ENCODE peak calls at places on chromosomes 5 and 9, in seven cellular contexts. L is transverse colon, D is stomach, Q is IMR-90, B is erythroblast, X is heart left ventricle, U is breast epithelium. G is an unnamed sample.
A peak's percentile ranks its signal among the peaks of the same experiment; 100 is the strongest.

GRCh38 chr5:155978805-155979204 is 348.2 kb upstream of the SGCD start:
- DNase-seq in L (no peak), D (no peak), Q (no peak), B (no peak), X (no peak), U (no peak), G (no peak)

GRCh38 chr5:108238936-108239887 is 142.7 kb downstream of the FBXL17 start:
- DNase-seq in L (no peak), D (no peak), Q (no peak), B (no peak), X (no peak), U (no peak), G (no peak)

GRCh38 chr9:17342696-17343095 is 207.9 kb downstream of the CNTLN start:
- DNase-seq in L (no peak), D (no peak), Q (no peak), B (no peak), X (no peak), U (no peak), G (no peak)

GRCh38 chr5:75044406-75044805 is 8.0 kb downstream of the GCNT4 start:
- DNase-seq in L (no peak), D (no peak), Q (no peak), B (no peak), X (no peak), U (no peak), G (no peak)

GRCh38 chr5:146342882-146343865 is 4.5 kb downstream of the POU4F3 start:
- DNase-seq in L (no peak), D (no peak), Q (no peak), B (no peak), X (no peak), U (no peak), G (no peak)

GRCh38 chr5:8934455-8934854 is 611.4 kb downstream of the SEMA5A start:
- DNase-seq in L (no peak), D (no peak), Q (no peak), B (no peak), X (no peak), U (no peak), G (no peak)

GRCh38 chr5:123094919-123095693 is 6.1 kb downstream of the PRDM6 start:
- DNase-seq in L (no peak), D (no peak), Q (peak; percentile 18), B (no peak), X (peak; percentile 43), U (no peak), G (no peak)

GRCh38 chr9:134408939-134409737 is 82.9 kb downstream of the RXRA start:
- DNase-seq in L (no peak), D (no peak), Q (no peak), B (peak; percentile 38), X (no peak), U (no peak), G (no peak)

GRCh38 chr5:52989025-52989780 is at the start of gene ITGA2:
- DNase-seq in L (peak; percentile 81), D (peak; percentile 61), Q (peak; percentile 40), B (no peak), X (peak; percentile 70), U (peak; percentile 61), G (peak; percentile 80)

GRCh38 chr5:179222246-179223017 is 122.8 kb downstream of the ADAMTS2 start:
- DNase-seq in L (no peak), D (no peak), Q (no peak), B (no peak), X (no peak), U (no peak), G (peak; percentile 50)

GRCh38 chr5:179223528-179223927 is 121.7 kb downstream of the ADAMTS2 start:
- DNase-seq in L (no peak), D (no peak), Q (no peak), B (no peak), X (no peak), U (no peak), G (no peak)

GRCh38 chr5:179224741-179225140 is 120.5 kb downstream of the ADAMTS2 start:
- DNase-seq in L (peak; percentile 4), D (no peak), Q (no peak), B (no peak), X (no peak), U (peak; percentile 43), G (peak; percentile 43)

GRCh38 chr5:179225387-179225786 is 119.9 kb downstream of the ADAMTS2 start:
- DNase-seq in L (peak; percentile 2), D (no peak), Q (no peak), B (no peak), X (no peak), U (peak; percentile 45), G (peak; percentile 65)

DNA sequence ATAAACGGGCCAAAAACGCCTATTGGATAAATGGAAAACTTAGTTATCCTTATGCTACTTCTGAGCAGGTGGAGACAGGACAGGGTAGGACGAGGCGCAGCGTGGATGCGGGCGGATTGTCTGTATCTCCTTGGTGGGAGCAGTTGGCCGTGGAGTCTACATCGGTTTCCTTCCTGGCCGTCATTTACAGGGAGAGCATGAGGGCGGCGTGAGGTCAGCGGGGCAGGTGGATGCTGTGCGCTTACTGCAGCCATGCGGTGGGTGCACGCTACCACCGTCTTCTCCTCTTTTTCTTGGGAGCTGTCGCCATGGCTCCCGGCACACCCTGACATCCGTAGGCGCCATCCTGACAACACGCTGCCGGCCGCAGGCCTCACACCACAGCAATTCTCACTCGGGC is 121.3 kb downstream of the ADAMTS2 start:
- DNase-seq in L (no peak), D (no peak), Q (no peak), B (no peak), X (no peak), U (no peak), G (peak; percentile 44)
- TF ChIP-seq POLR2A in L (no peak), D (no peak), Q (no peak), B (no peak), X (no peak), U (no peak), G (no peak)

GRCh38 chr5:160470437-160471341 is 49.0 kb downstream of the PTTG1 start:
- DNase-seq in L (peak; percentile 15), D (peak; percentile 27), Q (peak; percentile 58), B (peak; percentile 45), X (no peak), U (no peak), G (no peak)

GRCh38 chr5:160472482-160472881 is 50.8 kb downstream of the PTTG1 start:
- DNase-seq in L (no peak), D (no peak), Q (no peak), B (no peak), X (no peak), U (no peak), G (no peak)

GRCh38 chr5:160471761-160472160 is 50.1 kb downstream of the PTTG1 start:
- DNase-seq in L (peak; percentile 18), D (no peak), Q (no peak), B (no peak), X (no peak), U (no peak), G (no peak)

GRCh38 chr5:160475864-160476438 is 54.3 kb downstream of the PTTG1 start:
- DNase-seq in L (peak; percentile 23), D (no peak), Q (no peak), B (no peak), X (no peak), U (no peak), G (no peak)

GRCh38 chr5:160473736-160474483 is 52.3 kb downstream of the PTTG1 start:
- DNase-seq in L (no peak), D (no peak), Q (no peak), B (no peak), X (no peak), U (no peak), G (no peak)
- TF ChIP-seq POLR2A in L (no peak), D (no peak), Q (no peak), B (no peak), X (no peak), U (no peak), G (no peak)

DNA sequence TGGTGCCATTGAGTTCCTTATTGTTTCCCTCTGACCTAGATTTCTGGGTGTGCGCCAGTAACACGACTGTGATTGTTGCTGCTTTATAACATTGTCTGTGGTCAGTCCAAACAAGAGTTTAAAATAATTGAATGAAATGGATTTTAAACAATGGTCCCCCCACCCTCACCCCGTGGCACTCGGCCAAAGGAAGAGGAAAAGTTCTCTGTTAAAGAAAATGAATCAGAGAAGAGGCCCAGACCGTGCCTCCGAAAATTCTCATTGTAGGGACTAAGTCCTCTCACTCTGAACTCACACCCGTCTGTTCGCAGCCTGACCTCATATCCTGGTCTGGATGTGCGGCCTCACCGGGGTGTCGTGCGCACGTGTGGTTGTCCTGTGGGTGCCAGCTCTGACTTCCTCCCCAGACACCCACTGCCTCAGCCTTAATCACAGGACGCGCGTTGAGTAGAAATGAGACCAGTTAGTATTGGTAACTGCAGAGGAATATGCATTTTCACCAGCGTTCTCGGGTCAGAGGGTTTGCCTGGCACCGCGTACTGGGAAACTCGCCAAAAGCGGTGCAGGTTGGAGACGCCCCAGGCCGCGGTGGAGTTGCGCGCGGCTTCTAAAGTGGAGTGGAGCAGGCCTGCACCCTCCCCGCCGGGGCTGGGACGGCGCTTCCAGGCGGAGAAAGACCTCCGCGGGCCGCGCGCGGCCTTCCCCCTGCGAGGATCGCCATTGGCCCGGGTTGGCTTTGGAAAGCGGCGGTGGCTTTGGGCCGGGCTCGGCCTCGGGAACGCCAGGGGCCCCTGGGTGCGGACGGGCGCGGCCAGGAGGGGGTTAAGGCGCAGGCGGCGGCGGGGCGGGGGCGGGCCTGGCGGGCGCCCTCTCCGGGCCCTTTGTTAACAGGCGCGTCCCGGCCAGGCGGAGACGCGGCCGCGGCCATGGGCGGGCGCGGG is at the start of gene ABL1:
- DNase-seq in L (peak; percentile 79), D (peak; percentile 77), Q (peak; percentile 85), B (peak; percentile 85), X (peak; percentile 83), U (peak; percentile 74), G (peak; percentile 82)
- TF ChIP-seq POLR2A in L (peak; percentile 54), D (no peak), Q (peak; percentile 80), B (peak; percentile 51), X (no peak), U (no peak), G (peak; percentile 35)

GRCh38 chr9:128115187-128116103 is 12.1 kb downstream of the PTGES2 start:
- DNase-seq in L (peak; percentile 93), D (peak; percentile 94), Q (no peak), B (peak; percentile 98), X (peak; percentile 33), U (no peak), G (peak; percentile 64)
- TF ChIP-seq POLR2A in L (peak; percentile 99), D (peak; percentile 60), Q (no peak), B (peak; percentile 14), X (no peak), U (no peak), G (no peak)

DNA sequence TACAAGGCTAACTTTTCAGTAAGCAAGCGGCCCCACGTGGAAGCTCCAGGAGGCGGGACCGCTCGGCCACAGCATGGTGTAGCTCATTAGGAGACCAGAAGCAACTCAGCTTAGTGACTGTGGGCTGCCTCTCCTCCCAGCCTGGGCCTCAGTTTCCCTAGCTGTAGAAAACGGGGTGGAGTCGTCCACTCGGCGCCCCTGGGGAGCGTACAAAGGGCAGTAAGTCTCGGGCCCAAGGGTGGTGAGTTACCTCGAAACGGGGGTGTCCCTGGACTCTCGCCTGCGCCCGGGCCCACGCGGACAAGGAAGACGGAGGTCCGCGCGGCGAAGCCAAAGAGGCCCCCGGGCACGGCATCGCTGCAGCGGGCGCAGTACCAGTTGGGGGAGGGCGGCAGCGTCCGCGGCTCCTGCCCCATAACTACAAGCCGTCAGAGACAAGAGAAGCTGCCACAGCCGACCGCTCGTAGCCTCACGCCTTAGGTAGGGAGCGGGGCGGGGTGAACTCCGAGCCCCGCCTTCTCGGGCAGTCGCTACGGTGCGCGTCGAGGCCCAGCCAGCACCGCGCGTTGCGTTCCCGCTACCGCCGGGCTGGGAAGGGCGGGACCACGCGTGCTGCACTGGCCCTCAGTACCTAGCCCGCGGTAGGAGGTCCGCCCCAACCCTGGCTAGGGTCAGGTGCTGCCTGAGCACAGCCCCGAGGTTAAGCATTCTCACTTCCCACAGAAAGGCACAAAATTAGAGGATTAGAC is at the start of gene GEMIN5:
- DNase-seq in L (peak; percentile 90), D (peak; percentile 87), Q (peak; percentile 78), B (peak; percentile 94), X (peak; percentile 92), U (peak; percentile 74), G (peak; percentile 84)
- TF ChIP-seq POLR2A in L (peak; percentile 42), D (no peak), Q (no peak), B (peak; percentile 64), X (no peak), U (no peak), G (peak; percentile 26)

GRCh38 chr9:137212520-137212919 is 7.0 kb downstream of the NDOR1 start:
- DNase-seq in L (no peak), D (no peak), Q (no peak), B (no peak), X (no peak), U (no peak), G (no peak)
- TF ChIP-seq POLR2A in L (no peak), D (no peak), Q (no peak), B (no peak), X (no peak), U (no peak), G (no peak)